ENCODE peak calls at places on chromosomes 16 and 17, in four cellular contexts. One of them, this sample, is unnamed.

GRCh38 chr17:68709995-68710780 is 109.0 kb upstream of the FAM20A start:
- DNase-seq in GM12878: no peak
- DNase-seq in H1: no peak
- DNase-seq in K562: no peak
- DNase-seq in this sample: no peak

GRCh38 chr17:63919311-63919723 is 678 bp upstream of the GH1 start:
- DNase-seq in K562: peak; percentile 75
- DNase-seq in H1: no peak
- DNase-seq in GM12878: peak; percentile 71
- DNase-seq in this sample: peak; percentile 59

GRCh38 chr17:63622571-63623390 is 564 bp downstream of the MAP3K3 start:
- DNase-seq in GM12878: no peak
- DNase-seq in K562: peak; percentile 76
- DNase-seq in H1: no peak
- DNase-seq in this sample: no peak

GRCh38 chr16:57846078-57846697 is 43.9 kb upstream of the KIFC3 start:
- DNase-seq in GM12878: no peak
- DNase-seq in K562: no peak
- DNase-seq in H1: peak; percentile 73
- DNase-seq in this sample: no peak

GRCh38 chr16:5222770-5223169 is 125.2 kb upstream of the EEF2KMT start:
- DNase-seq in H1: no peak
- DNase-seq in K562: no peak
- DNase-seq in GM12878: no peak
- DNase-seq in this sample: no peak

GRCh38 chr17:41679740-41680425 is 8.8 kb upstream of the EIF1 start:
- DNase-seq in GM12878: no peak
- DNase-seq in H1: no peak
- DNase-seq in K562: no peak
- DNase-seq in this sample: no peak

GRCh38 chr16:19863990-19864389 is 20.7 kb downstream of the GPRC5B start:
- DNase-seq in GM12878: no peak
- DNase-seq in K562: no peak
- DNase-seq in H1: no peak
- DNase-seq in this sample: no peak

GRCh38 chr17:44919885-44920564 is 4.7 kb upstream of the GFAP start:
- DNase-seq in GM12878: peak; percentile 54
- DNase-seq in K562: peak; percentile 78
- DNase-seq in H1: peak; percentile 56
- DNase-seq in this sample: peak; percentile 65

GRCh38 chr16:68936729-68937631 is 93.6 kb downstream of the TANGO6 start:
- DNase-seq in H1: no peak
- DNase-seq in GM12878: no peak
- DNase-seq in K562: no peak
- DNase-seq in this sample: no peak

GRCh38 chr17:49741009-49741691 is 22.8 kb downstream of the FAM117A start:
- DNase-seq in H1: no peak
- DNase-seq in K562: no peak
- DNase-seq in GM12878: no peak
- DNase-seq in this sample: no peak
- TF ChIP-seq EGR1 in H1: no peak
- TF ChIP-seq EGR1 in K562: no peak
- TF ChIP-seq EGR1 in GM12878: no peak
- TF ChIP-seq EGR1 in this sample: no peak

DNA sequence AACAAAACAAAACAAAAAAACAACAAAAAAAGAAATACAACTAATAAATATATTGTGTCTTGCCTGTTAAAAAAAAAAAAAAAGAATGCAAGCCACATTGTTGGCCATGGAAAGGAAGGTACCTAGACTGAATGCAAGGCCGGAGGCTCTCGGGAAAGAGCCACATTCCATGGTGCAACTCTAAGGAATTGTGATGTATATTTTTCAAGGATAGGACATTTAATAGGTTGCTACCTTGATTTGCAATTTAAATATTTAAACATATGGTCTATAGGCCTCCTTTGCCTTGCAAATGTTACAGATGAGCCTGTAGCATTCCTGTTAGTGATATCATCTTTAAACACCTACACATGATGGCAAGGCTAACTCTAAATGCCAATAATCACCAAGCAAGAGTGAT is 650.9 kb downstream of the TOX3 start:
- DNase-seq in H1: peak; percentile 34
- DNase-seq in GM12878: no peak
- DNase-seq in K562: no peak
- DNase-seq in this sample: no peak
- TF ChIP-seq CEBPB in H1: no peak
- TF ChIP-seq CEBPB in GM12878: no peak
- TF ChIP-seq CEBPB in K562: no peak
- TF ChIP-seq CEBPB in this sample: no peak

DNA sequence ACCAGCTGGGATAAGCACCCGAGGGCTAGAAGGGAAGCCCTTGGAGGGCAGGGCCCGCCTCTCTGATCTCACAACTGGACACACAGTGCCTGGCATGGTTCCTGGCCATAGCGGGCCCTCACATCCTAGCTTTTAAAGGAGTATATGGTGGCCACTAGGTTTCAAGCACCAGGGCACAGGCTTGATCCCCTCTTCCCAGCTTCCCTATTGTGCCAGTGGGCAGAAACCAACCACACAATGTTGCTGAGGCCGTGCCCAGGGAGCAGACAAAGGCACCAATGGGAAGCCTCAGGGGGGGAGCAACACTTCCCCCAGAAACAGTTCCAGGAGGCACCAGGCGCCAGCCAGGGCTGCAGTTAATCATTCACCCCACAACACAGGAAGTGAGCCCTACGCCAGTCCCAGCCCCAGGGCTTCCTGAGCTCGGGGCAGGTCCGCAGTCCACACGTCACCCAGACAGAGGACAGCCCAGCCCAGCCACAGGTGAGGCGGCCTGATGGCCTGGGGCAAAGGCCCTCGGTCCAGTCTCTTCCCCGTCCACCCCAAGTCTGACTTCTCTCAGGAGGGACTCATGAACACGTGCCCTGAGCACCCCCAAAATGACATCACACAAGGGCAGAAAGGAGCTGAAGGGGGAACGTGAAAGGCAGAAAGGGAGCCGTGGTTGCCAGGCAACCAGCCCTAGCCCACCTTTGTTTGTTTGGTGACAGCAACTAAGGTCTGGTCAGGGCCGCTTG is 12.8 kb downstream of the SMIM5 start:
- DNase-seq in GM12878: peak; percentile 42
- DNase-seq in H1: no peak
- DNase-seq in K562: no peak
- DNase-seq in this sample: peak; percentile 64
- TF ChIP-seq EGR1 in GM12878: no peak
- TF ChIP-seq EGR1 in H1: no peak
- TF ChIP-seq EGR1 in K562: no peak
- TF ChIP-seq EGR1 in this sample: no peak

GRCh38 chr16:142405-142804 is 3.9 kb upstream of the NPRL3 start:
- DNase-seq in GM12878: no peak
- DNase-seq in K562: no peak
- DNase-seq in H1: no peak
- DNase-seq in this sample: no peak

GRCh38 chr16:144797-145252 is 6.4 kb upstream of the NPRL3 start:
- DNase-seq in K562: peak; percentile 44
- DNase-seq in GM12878: no peak
- DNase-seq in H1: no peak
- DNase-seq in this sample: no peak

GRCh38 chr16:140175-140857 is 1.8 kb upstream of the NPRL3 start:
- DNase-seq in H1: no peak
- DNase-seq in GM12878: no peak
- DNase-seq in K562: no peak
- DNase-seq in this sample: no peak

GRCh38 chr16:143456-143855 is 5.0 kb upstream of the NPRL3 start:
- DNase-seq in H1: no peak
- DNase-seq in GM12878: no peak
- DNase-seq in K562: no peak
- DNase-seq in this sample: no peak

DNA sequence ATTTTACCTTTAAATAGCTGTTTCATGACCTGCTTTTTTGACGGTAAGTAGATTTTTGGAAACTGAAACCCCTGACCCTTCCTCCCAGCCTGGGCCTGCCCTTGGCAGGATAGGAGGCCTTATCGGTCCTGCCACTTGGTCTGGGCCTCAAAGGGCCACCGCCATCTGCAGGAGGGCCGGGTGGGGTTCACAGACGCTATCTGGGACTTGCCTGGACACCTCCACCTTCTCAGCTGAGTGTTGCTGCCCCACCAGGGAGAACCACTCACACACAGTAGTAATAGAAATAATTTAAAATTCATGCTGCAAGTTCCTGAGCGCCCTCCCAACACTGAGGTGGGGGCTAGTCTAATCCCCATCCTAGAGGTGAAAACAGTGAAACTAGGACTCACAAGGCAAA is 4.6 kb upstream of the NPRL3 start:
- DNase-seq in K562: peak; percentile 85
- DNase-seq in H1: no peak
- DNase-seq in GM12878: no peak
- DNase-seq in this sample: no peak
- TF ChIP-seq CEBPB in K562: no peak
- TF ChIP-seq CEBPB in H1: no peak
- TF ChIP-seq CEBPB in GM12878: no peak
- TF ChIP-seq CEBPB in this sample: no peak

GRCh38 chr17:9676742-9677387 is 31.5 kb downstream of the USP43 start:
- DNase-seq in H1: no peak
- DNase-seq in GM12878: peak; percentile 9
- DNase-seq in K562: no peak
- DNase-seq in this sample: peak; percentile 91
- TF ChIP-seq EGR1 in H1: no peak
- TF ChIP-seq EGR1 in GM12878: no peak
- TF ChIP-seq EGR1 in K562: no peak
- TF ChIP-seq EGR1 in this sample: no peak

DNA sequence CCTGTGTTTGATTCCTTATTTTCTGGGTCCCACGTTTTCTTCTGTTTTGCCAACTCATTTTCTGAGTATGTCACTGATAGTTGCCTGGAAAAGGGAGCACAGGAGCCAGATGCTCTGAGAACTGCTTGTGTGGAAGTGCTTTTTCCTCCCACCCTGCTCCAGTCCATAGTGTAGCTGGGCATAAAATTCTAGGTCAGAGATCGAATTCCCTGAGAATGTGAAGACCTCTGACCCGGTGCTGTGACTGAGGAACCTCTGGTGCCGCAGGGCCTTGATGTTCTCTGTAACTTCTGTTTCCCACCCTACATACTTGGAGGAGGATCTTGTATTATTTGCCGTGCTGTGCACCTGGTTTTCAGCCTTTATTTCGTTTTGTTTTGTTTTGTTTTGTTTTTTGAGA is 19.5 kb upstream of the CAPN15 start:
- DNase-seq in H1: no peak
- DNase-seq in GM12878: no peak
- DNase-seq in K562: no peak
- DNase-seq in this sample: no peak
- TF ChIP-seq CEBPB in H1: no peak
- TF ChIP-seq CEBPB in GM12878: no peak
- TF ChIP-seq CEBPB in K562: no peak
- TF ChIP-seq CEBPB in this sample: no peak

GRCh38 chr17:67582632-67583230 is 135.0 kb upstream of the NOL11 start:
- DNase-seq in GM12878: no peak
- DNase-seq in H1: no peak
- DNase-seq in K562: no peak
- DNase-seq in this sample: no peak

GRCh38 chr17:67588326-67588725 is 129.4 kb upstream of the NOL11 start:
- DNase-seq in GM12878: no peak
- DNase-seq in K562: no peak
- DNase-seq in H1: no peak
- DNase-seq in this sample: no peak

DNA sequence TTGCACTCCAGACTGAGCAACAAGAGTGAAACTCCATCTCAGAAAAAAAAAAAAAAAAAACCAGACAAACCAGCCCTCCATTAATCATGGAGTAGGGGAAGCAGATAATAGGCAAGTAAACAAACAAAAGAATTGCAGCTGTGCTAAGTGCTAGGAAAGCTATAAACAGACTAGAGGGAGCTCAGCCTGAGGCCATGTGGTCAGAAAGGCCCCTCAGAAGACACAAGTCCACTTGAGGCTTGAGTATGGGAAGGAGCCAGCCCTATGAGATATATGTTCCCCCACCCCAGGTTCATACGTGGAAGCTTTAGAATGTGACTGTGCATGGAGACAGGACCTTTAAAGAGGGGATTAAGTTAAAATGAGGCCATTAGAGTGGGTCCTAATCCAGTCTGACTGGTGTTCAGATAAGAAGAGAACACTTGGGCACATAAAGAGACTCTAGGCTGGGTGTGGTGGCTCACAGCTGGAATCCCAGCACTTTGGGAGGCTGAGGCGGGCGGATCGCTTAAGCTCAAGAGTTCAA is 132.6 kb upstream of the NOL11 start:
- DNase-seq in GM12878: no peak
- DNase-seq in H1: no peak
- DNase-seq in K562: no peak
- DNase-seq in this sample: no peak
- TF ChIP-seq EGR1 in GM12878: no peak
- TF ChIP-seq EGR1 in H1: no peak
- TF ChIP-seq EGR1 in K562: no peak
- TF ChIP-seq EGR1 in this sample: no peak

This sample was measured in HCT116.